ENCODE peak calls at places on chromosomes 16 and 17, in nine cellular contexts. N is activated T-cell treated with anti-CD3 and anti-CD28 coated beads, Interleukin-2, amount 50 U/mL, for 72 hours; Z is mesenchymal stem cell; D is neural crest cell; F is fibroblast of pulmonary artery; B is HT1080; T is HFFc6; R is SHP77 treated with DMSO at 0.1 percent for 48 hours; E is fibroblast of lung. I is an unnamed sample.

GRCh38 chr17:41907185-41907556 is 11.6 kb downstream of the ACLY start:
- DNase-seq in N (no peak), Z (peak), D (no peak), F (peak), B (peak), T (peak), R (no peak), E (peak), I (no peak)

GRCh38 chr16:80899804-80900592 is 95.6 kb upstream of the CDYL2 start:
- DNase-seq in N (no peak), Z (no peak), D (no peak), F (peak), B (peak), T (peak), R (peak), E (peak), I (peak)

GRCh38 chr17:81412490-81413093 is 17.3 kb downstream of the BAHCC1 start:
- DNase-seq in N (peak), Z (peak), D (no peak), F (peak), B (no peak), T (no peak), R (no peak), E (peak), I (peak)

GRCh38 chr16:12087901-12088364 is 111.4 kb downstream of the SNX29 start:
- DNase-seq in N (no peak), Z (no peak), D (no peak), F (no peak), B (no peak), T (no peak), R (no peak), E (no peak), I (no peak)

GRCh38 chr17:62882878-62883277 is 74.8 kb upstream of the MARCHF10 start:
- DNase-seq in N (peak), Z (peak), D (no peak), F (peak), B (no peak), T (peak), R (no peak), E (no peak), I (no peak)

GRCh38 chr17:69997332-69997731 is 77.7 kb upstream of the KCNJ16 start:
- DNase-seq in N (no peak), Z (peak), D (no peak), F (peak), B (peak), T (peak), R (no peak), E (peak), I (peak)

GRCh38 chr17:54900457-54901229 is at the start of gene TOM1L1:
- DNase-seq in N (peak), Z (peak), D (peak), F (peak), B (peak), T (peak), R (peak), E (peak), I (no peak)

GRCh38 chr16:11461595-11461990 is 116.3 kb downstream of the RMI2 start:
- DNase-seq in N (no peak), Z (no peak), D (no peak), F (no peak), B (no peak), T (no peak), R (no peak), E (no peak), I (no peak)

GRCh38 chr17:21252875-21253645 is at the start of gene NATD1:
- DNase-seq in N (peak), Z (peak), D (peak), F (peak), B (peak), T (peak), R (peak), E (peak), I (peak)

GRCh38 chr17:12691173-12691572 is 25.5 kb downstream of the MYOCD start:
- DNase-seq in N (no peak), Z (peak), D (no peak), F (peak), B (no peak), T (peak), R (no peak), E (peak), I (no peak)

GRCh38 chr17:61255609-61256008 is 144.0 kb upstream of the TBX2 start:
- DNase-seq in N (no peak), Z (no peak), D (no peak), F (no peak), B (no peak), T (no peak), R (no peak), E (no peak), I (no peak)

GRCh38 chr17:4947010-4947410 is 1.3 kb downstream of the PFN1 start:
- DNase-seq in N (peak), Z (no peak), D (no peak), F (no peak), B (no peak), T (no peak), R (no peak), E (no peak), I (no peak)

GRCh38 chr16:86578499-86579267 is at the start of gene FOXL1:
- DNase-seq in N (no peak), Z (peak), D (peak), F (peak), B (no peak), T (peak), R (no peak), E (peak), I (no peak)

GRCh38 chr17:57480438-57481196 is 224.3 kb downstream of the MSI2 start:
- DNase-seq in N (no peak), Z (peak), D (no peak), F (peak), B (peak), T (peak), R (no peak), E (peak), I (peak)

GRCh38 chr16:56689171-56689570 is 6.9 kb downstream of the MT1X start:
- DNase-seq in N (no peak), Z (no peak), D (no peak), F (no peak), B (no peak), T (peak), R (peak), E (no peak), I (no peak)

GRCh38 chr17:71068351-71068750 is 899.0 kb downstream of the KCNJ2 start:
- DNase-seq in N (no peak), Z (no peak), D (no peak), F (no peak), B (peak), T (no peak), R (no peak), E (peak), I (no peak)